ENCODE peak calls at places on chromosomes 1 and 21, in six cellular contexts. One of them, this sample, is unnamed.

GRCh38 chr1:183093066-183093668 is 69.9 kb downstream of the LAMC1 start:
- DNase-seq in cardiac fibroblast: no peak
- DNase-seq in bronchial epithelial cell: no peak
- DNase-seq in fibroblast of mammary gland: no peak
- DNase-seq in HFF-Myc: no peak
- DNase-seq in HCT116: no peak
- DNase-seq in this sample: no peak

GRCh38 chr1:41325801-41326200 is 35.4 kb upstream of the FOXO6 start:
- DNase-seq in cardiac fibroblast: no peak
- DNase-seq in fibroblast of mammary gland: no peak
- DNase-seq in HCT116: no peak
- DNase-seq in bronchial epithelial cell: no peak
- DNase-seq in HFF-Myc: no peak
- DNase-seq in this sample: no peak

GRCh38 chr1:62435231-62436038 is 1.4 kb upstream of the USP1 start:
- DNase-seq in bronchial epithelial cell: no peak
- DNase-seq in fibroblast of mammary gland: no peak
- DNase-seq in HCT116: peak; percentile 10
- DNase-seq in cardiac fibroblast: no peak
- DNase-seq in HFF-Myc: no peak
- DNase-seq in this sample: no peak

GRCh38 chr1:53637726-53638640 is 101.0 kb downstream of the GLIS1 start:
- DNase-seq in HFF-Myc: no peak
- DNase-seq in fibroblast of mammary gland: no peak
- DNase-seq in HCT116: no peak
- DNase-seq in bronchial epithelial cell: no peak
- DNase-seq in cardiac fibroblast: no peak
- DNase-seq in this sample: no peak

GRCh38 chr1:163535807-163536206 is 214.1 kb downstream of the NUF2 start:
- DNase-seq in fibroblast of mammary gland: peak; percentile 56
- DNase-seq in HCT116: peak; percentile 10
- DNase-seq in HFF-Myc: peak; percentile 54
- DNase-seq in bronchial epithelial cell: peak; percentile 48
- DNase-seq in cardiac fibroblast: peak; percentile 37
- DNase-seq in this sample: peak; percentile 61

GRCh38 chr1:186082235-186082937 is 292.7 kb downstream of the TPR start:
- DNase-seq in HCT116: peak; percentile 35
- DNase-seq in HFF-Myc: peak; percentile 24
- DNase-seq in bronchial epithelial cell: peak; percentile 88
- DNase-seq in fibroblast of mammary gland: peak; percentile 53
- DNase-seq in cardiac fibroblast: peak; percentile 86
- DNase-seq in this sample: peak; percentile 93

GRCh38 chr1:235326719-235327558 is 1.0 kb downstream of the ARID4B start:
- DNase-seq in HFF-Myc: no peak
- DNase-seq in bronchial epithelial cell: peak; percentile 26
- DNase-seq in fibroblast of mammary gland: no peak
- DNase-seq in cardiac fibroblast: peak; percentile 15
- DNase-seq in HCT116: no peak
- DNase-seq in this sample: peak; percentile 22

GRCh38 chr1:41638086-41639024 is 153.9 kb upstream of the EDN2 start:
- DNase-seq in cardiac fibroblast: no peak
- DNase-seq in fibroblast of mammary gland: no peak
- DNase-seq in HCT116: no peak
- DNase-seq in HFF-Myc: no peak
- DNase-seq in bronchial epithelial cell: no peak
- DNase-seq in this sample: no peak

GRCh38 chr21:44893948-44894656 is 20.6 kb upstream of the PTTG1IP start:
- DNase-seq in HFF-Myc: no peak
- DNase-seq in HCT116: no peak
- DNase-seq in bronchial epithelial cell: no peak
- DNase-seq in fibroblast of mammary gland: no peak
- DNase-seq in cardiac fibroblast: no peak
- DNase-seq in this sample: no peak

GRCh38 chr1:157085416-157085815 is 14.2 kb downstream of the ETV3L start:
- DNase-seq in HFF-Myc: no peak
- DNase-seq in HCT116: no peak
- DNase-seq in bronchial epithelial cell: no peak
- DNase-seq in cardiac fibroblast: peak; percentile 47
- DNase-seq in fibroblast of mammary gland: peak; percentile 25
- DNase-seq in this sample: no peak

GRCh38 chr21:44579833-44580144 is 615 bp downstream of the KRTAP10-5 start:
- DNase-seq in fibroblast of mammary gland: no peak
- DNase-seq in HCT116: no peak
- DNase-seq in bronchial epithelial cell: no peak
- DNase-seq in HFF-Myc: no peak
- DNase-seq in cardiac fibroblast: no peak
- DNase-seq in this sample: no peak

GRCh38 chr1:211198111-211198510 is 61.1 kb upstream of the RCOR3 start:
- DNase-seq in cardiac fibroblast: peak; percentile 57
- DNase-seq in bronchial epithelial cell: peak; percentile 87
- DNase-seq in fibroblast of mammary gland: peak; percentile 66
- DNase-seq in HCT116: no peak
- DNase-seq in HFF-Myc: no peak
- DNase-seq in this sample: peak; percentile 74

GRCh38 chr1:79460773-79461436 is 454.4 kb upstream of the ADGRL4 start:
- DNase-seq in bronchial epithelial cell: no peak
- DNase-seq in fibroblast of mammary gland: no peak
- DNase-seq in cardiac fibroblast: no peak
- DNase-seq in HCT116: no peak
- DNase-seq in HFF-Myc: no peak
- DNase-seq in this sample: no peak

GRCh38 chr1:10829067-10829818 is 32.8 kb upstream of the CASZ1 start:
- DNase-seq in HFF-Myc: no peak
- DNase-seq in cardiac fibroblast: no peak
- DNase-seq in HCT116: no peak
- DNase-seq in fibroblast of mammary gland: no peak
- DNase-seq in bronchial epithelial cell: no peak
- DNase-seq in this sample: no peak

GRCh38 chr1:75062111-75062510 is 72.1 kb upstream of the LHX8 start:
- DNase-seq in HCT116: no peak
- DNase-seq in HFF-Myc: no peak
- DNase-seq in fibroblast of mammary gland: no peak
- DNase-seq in cardiac fibroblast: no peak
- DNase-seq in bronchial epithelial cell: no peak
- DNase-seq in this sample: no peak

GRCh38 chr21:45826733-45827692 is 154.6 kb upstream of the COL6A1 start:
- DNase-seq in cardiac fibroblast: no peak
- DNase-seq in bronchial epithelial cell: no peak
- DNase-seq in fibroblast of mammary gland: no peak
- DNase-seq in HCT116: no peak
- DNase-seq in HFF-Myc: no peak
- DNase-seq in this sample: no peak

GRCh38 chr21:33866851-33867250 is 48.8 kb downstream of the ATP5PO start:
- DNase-seq in HCT116: no peak
- DNase-seq in bronchial epithelial cell: no peak
- DNase-seq in fibroblast of mammary gland: peak; percentile 75
- DNase-seq in cardiac fibroblast: no peak
- DNase-seq in HFF-Myc: peak; percentile 26
- DNase-seq in this sample: no peak

GRCh38 chr1:234970731-234971476 is 157.7 kb downstream of the TOMM20 start:
- DNase-seq in HFF-Myc: peak; percentile 95
- DNase-seq in bronchial epithelial cell: peak; percentile 73
- DNase-seq in fibroblast of mammary gland: peak; percentile 97
- DNase-seq in cardiac fibroblast: peak; percentile 98
- DNase-seq in HCT116: no peak
- DNase-seq in this sample: peak; percentile 99

GRCh38 chr21:43210454-43211084 is 41.8 kb downstream of the CRYAA start:
- DNase-seq in HCT116: no peak
- DNase-seq in cardiac fibroblast: no peak
- DNase-seq in fibroblast of mammary gland: no peak
- DNase-seq in HFF-Myc: no peak
- DNase-seq in bronchial epithelial cell: no peak
- DNase-seq in this sample: no peak

GRCh38 chr1:207672525-207673130 is 27.7 kb downstream of the CR1L start:
- DNase-seq in bronchial epithelial cell: peak; percentile 69
- DNase-seq in fibroblast of mammary gland: peak; percentile 55
- DNase-seq in HCT116: peak; percentile 45
- DNase-seq in HFF-Myc: peak; percentile 51
- DNase-seq in cardiac fibroblast: peak; percentile 28
- DNase-seq in this sample: peak; percentile 58
- TF ChIP-seq CTCF in bronchial epithelial cell: peak; percentile 68
- TF ChIP-seq CTCF in fibroblast of mammary gland: peak; percentile 63
- TF ChIP-seq CTCF in HCT116: peak; percentile 66
- TF ChIP-seq CTCF in HFF-Myc: peak; percentile 60
- TF ChIP-seq CTCF in cardiac fibroblast: peak; percentile 32
- TF ChIP-seq CTCF in this sample: peak; percentile 59

DNA sequence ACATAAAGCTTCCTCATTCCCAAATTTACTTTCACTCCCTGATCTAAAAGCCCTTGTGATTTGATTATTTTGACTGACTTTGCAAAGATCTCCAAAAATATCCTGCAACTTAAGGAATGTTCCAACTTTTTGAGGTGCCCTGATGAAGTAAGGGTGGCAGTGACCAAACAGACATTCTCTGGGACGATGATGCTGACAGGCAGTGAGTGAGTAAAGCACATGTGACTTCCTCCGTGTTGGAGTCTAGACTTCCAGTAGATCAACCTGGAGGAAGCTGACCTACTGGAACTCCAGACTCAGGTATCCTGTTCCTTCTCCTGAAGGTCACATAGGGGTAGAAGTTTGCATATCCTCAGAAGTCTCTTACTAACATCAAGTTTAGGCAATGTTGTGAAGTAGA is 16.1 kb downstream of the TNFSF4 start:
- DNase-seq in bronchial epithelial cell: peak; percentile 49
- DNase-seq in HCT116: no peak
- DNase-seq in cardiac fibroblast: peak; percentile 18
- DNase-seq in fibroblast of mammary gland: no peak
- DNase-seq in HFF-Myc: no peak
- DNase-seq in this sample: peak; percentile 21
- H3K4me3 ChIP-seq in bronchial epithelial cell: no peak overlapping the region
- H3K4me3 ChIP-seq in HCT116: no peak overlapping the region
- H3K4me3 ChIP-seq in cardiac fibroblast: no peak overlapping the region
- H3K4me3 ChIP-seq in fibroblast of mammary gland: no peak overlapping the region
- H3K4me3 ChIP-seq in HFF-Myc: no peak overlapping the region
- H3K4me3 ChIP-seq in this sample: no peak overlapping the region

GRCh38 chr1:181593042-181593441 is 109.7 kb downstream of the CACNA1E start:
- DNase-seq in HCT116: no peak
- DNase-seq in fibroblast of mammary gland: no peak
- DNase-seq in cardiac fibroblast: no peak
- DNase-seq in HFF-Myc: no peak
- DNase-seq in bronchial epithelial cell: no peak
- DNase-seq in this sample: no peak

GRCh38 chr1:181588631-181589030 is 105.3 kb downstream of the CACNA1E start:
- DNase-seq in cardiac fibroblast: no peak
- DNase-seq in fibroblast of mammary gland: no peak
- DNase-seq in bronchial epithelial cell: peak; percentile 38
- DNase-seq in HFF-Myc: no peak
- DNase-seq in HCT116: no peak
- DNase-seq in this sample: no peak

GRCh38 chr1:181595234-181595633 is 111.9 kb downstream of the CACNA1E start:
- DNase-seq in fibroblast of mammary gland: no peak
- DNase-seq in HFF-Myc: no peak
- DNase-seq in cardiac fibroblast: no peak
- DNase-seq in HCT116: no peak
- DNase-seq in bronchial epithelial cell: no peak
- DNase-seq in this sample: no peak

GRCh38 chr1:181592261-181592859 is 109.0 kb downstream of the CACNA1E start:
- DNase-seq in HCT116: no peak
- DNase-seq in cardiac fibroblast: no peak
- DNase-seq in fibroblast of mammary gland: no peak
- DNase-seq in bronchial epithelial cell: no peak
- DNase-seq in HFF-Myc: no peak
- DNase-seq in this sample: no peak

DNA sequence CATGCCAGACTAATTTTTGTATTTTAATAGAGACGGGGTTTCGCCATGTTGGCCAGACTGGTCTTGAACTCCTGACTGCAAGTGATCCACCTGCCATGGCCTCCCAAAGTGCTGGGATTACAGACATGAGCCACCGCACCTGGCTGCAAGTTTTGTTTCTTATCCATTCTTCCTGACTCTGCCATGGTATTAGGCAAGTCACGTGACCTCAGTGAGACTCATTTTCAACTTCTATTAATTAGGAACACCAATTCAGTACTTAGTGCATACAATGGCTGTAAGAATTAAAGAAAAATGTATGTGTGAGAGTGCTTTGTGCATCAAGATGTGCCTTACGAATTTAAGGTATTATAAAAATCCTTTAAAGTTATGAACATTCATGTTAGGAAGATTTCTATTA is 111.2 kb downstream of the CACNA1E start:
- DNase-seq in cardiac fibroblast: no peak
- DNase-seq in HFF-Myc: no peak
- DNase-seq in fibroblast of mammary gland: no peak
- DNase-seq in HCT116: no peak
- DNase-seq in bronchial epithelial cell: no peak
- DNase-seq in this sample: no peak
- TF ChIP-seq CTCF in cardiac fibroblast: no peak
- TF ChIP-seq CTCF in HFF-Myc: no peak
- TF ChIP-seq CTCF in fibroblast of mammary gland: no peak
- TF ChIP-seq CTCF in HCT116: no peak
- TF ChIP-seq CTCF in bronchial epithelial cell: no peak
- TF ChIP-seq CTCF in this sample: no peak

DNA sequence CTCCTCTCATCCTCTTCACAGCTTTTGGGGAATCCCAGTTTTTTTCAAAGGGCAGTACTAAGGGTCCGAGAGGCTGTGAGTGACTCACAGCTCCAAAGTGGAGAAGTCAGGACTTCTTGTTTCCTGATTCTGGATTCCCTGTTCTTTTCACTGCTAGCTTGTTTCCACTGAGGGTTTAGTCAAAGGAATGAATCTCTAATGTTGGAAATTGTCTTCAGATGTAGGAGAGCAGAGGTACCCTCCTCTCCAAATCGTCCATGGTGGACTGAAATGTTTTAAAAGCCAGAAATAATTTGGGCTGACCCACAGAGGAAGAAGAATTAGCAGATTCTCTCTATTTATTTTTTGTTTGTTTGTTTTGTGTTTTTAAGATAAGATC is 30.5 kb downstream of the GPA33 start:
- DNase-seq in bronchial epithelial cell: no peak
- DNase-seq in cardiac fibroblast: no peak
- DNase-seq in HFF-Myc: no peak
- DNase-seq in HCT116: no peak
- DNase-seq in fibroblast of mammary gland: peak; percentile 7
- DNase-seq in this sample: no peak
- H3K4me3 ChIP-seq in bronchial epithelial cell: no peak overlapping the region
- H3K4me3 ChIP-seq in cardiac fibroblast: no peak overlapping the region
- H3K4me3 ChIP-seq in HFF-Myc: no peak overlapping the region
- H3K4me3 ChIP-seq in HCT116: no peak overlapping the region
- H3K4me3 ChIP-seq in fibroblast of mammary gland: no peak overlapping the region
- H3K4me3 ChIP-seq in this sample: no peak overlapping the region

GRCh38 chr1:98761238-98761637 is 99.7 kb downstream of the SNX7 start:
- DNase-seq in bronchial epithelial cell: peak; percentile 5
- DNase-seq in fibroblast of mammary gland: peak; percentile 1
- DNase-seq in cardiac fibroblast: peak; percentile 1
- DNase-seq in HCT116: no peak
- DNase-seq in HFF-Myc: no peak
- DNase-seq in this sample: peak; percentile 12
- TF ChIP-seq CTCF in bronchial epithelial cell: peak; percentile 4
- TF ChIP-seq CTCF in fibroblast of mammary gland: no peak
- TF ChIP-seq CTCF in cardiac fibroblast: no peak
- TF ChIP-seq CTCF in HCT116: peak; percentile 21
- TF ChIP-seq CTCF in HFF-Myc: no peak
- TF ChIP-seq CTCF in this sample: peak; percentile 27